ENCODE peak calls at places on chromosomes 2 and 18, in six cellular contexts. L is CD8-positive, alpha-beta T cell; H is brain microvascular endothelial cell; W is fibroblast of mammary gland; O is right atrium auricular region; Z is K562. A is an unnamed sample.

GRCh38 chr18:43590182-43590903 is 313.1 kb upstream of the SYT4 start:
- DNase-seq in H (no peak), L (no peak), W (no peak), Z (no peak), O (no peak), A (no peak)

GRCh38 chr2:197052371-197052770 is 125.9 kb upstream of the PGAP1 start:
- DNase-seq in W (peak), H (no peak), O (no peak), L (no peak), Z (no peak), A (no peak)

GRCh38 chr18:950882-951539 is 46.3 kb downstream of the ADCYAP1 start:
- DNase-seq in W (no peak), Z (no peak), O (no peak), H (no peak), L (no peak), A (no peak)

GRCh38 chr2:181785677-181786344 is 105.5 kb upstream of the NEUROD1 start:
- DNase-seq in Z (no peak), O (no peak), H (no peak), W (peak), L (no peak), A (peak)

GRCh38 chr2:20966061-20966460 is 77.8 kb downstream of the APOB start:
- DNase-seq in L (no peak), Z (no peak), W (no peak), O (no peak), H (no peak), A (no peak)

GRCh38 chr2:9333591-9334171 is 89.6 kb downstream of the ITGB1BP1 start:
- DNase-seq in W (peak), Z (peak), O (peak), L (no peak), H (peak), A (peak)

GRCh38 chr2:241351640-241352031 is 4.4 kb upstream of the FARP2 start:
- DNase-seq in H (no peak), O (no peak), L (no peak), Z (no peak), W (no peak), A (no peak)

GRCh38 chr18:50819027-50819726 is 639 bp downstream of the MRO start:
- DNase-seq in L (no peak), O (no peak), W (peak), H (no peak), Z (peak), A (no peak)

GRCh38 chr2:111185496-111186022 is 64.8 kb downstream of the BCL2L11 start:
- DNase-seq in H (no peak), Z (no peak), O (no peak), W (no peak), L (no peak), A (no peak)

GRCh38 chr2:159124441-159124911 is 156.0 kb downstream of the TANC1 start:
- DNase-seq in O (no peak), H (peak), L (no peak), W (peak), Z (peak), A (no peak)

GRCh38 chr2:1605659-1606400 is 138.5 kb downstream of the PXDN start:
- DNase-seq in H (peak), O (no peak), L (no peak), W (peak), Z (no peak), A (no peak)

GRCh38 chr2:215799194-215799593 is 214.2 kb downstream of the MREG start:
- DNase-seq in L (no peak), W (peak), O (no peak), Z (no peak), H (no peak), A (no peak)

GRCh38 chr2:215797676-215798075 is 215.7 kb downstream of the MREG start:
- DNase-seq in W (peak), L (no peak), O (no peak), H (no peak), Z (no peak), A (no peak)

GRCh38 chr2:215794829-215795546 is 218.4 kb downstream of the MREG start:
- DNase-seq in H (no peak), W (no peak), O (no peak), Z (no peak), L (no peak), A (no peak)

GRCh38 chr2:215793747-215794595 is 219.4 kb downstream of the MREG start:
- DNase-seq in O (no peak), W (peak), H (peak), Z (peak), L (no peak), A (peak)

GRCh38 chr2:215796160-215796559 is 217.2 kb downstream of the MREG start:
- DNase-seq in W (peak), H (peak), L (no peak), O (no peak), Z (no peak), A (peak)
- TF ChIP-seq CTCF in W (peak), H (peak), L (no peak), O (no peak), Z (no peak), A (no peak)

DNA sequence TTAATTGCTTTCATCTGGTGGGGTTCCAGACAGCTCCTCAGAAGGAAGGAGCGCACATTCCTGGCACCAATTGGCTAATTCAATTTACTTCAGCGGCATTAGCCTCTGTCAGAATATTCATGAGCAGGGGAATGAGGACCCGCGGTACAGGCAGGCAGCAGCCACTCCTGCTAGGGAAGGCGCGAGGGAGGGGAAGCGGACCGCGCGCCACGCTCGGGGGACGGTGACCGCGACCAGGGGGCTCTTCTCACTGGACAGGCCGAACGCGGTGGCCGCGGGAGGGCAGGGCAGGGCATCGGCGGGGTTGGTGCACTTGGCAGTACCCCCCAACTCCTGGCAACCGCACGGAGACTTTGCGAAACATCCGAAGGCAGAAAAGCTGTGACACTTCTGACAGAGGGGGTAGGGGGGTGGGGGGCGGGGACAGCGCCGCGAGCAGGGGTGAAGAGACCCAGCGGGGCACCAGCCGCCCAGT is at the start of gene CDH20:
- DNase-seq in Z (no peak), W (no peak), L (no peak), O (no peak), H (no peak), A (no peak)
- H3K4me3 ChIP-seq in Z (no peak), W (peak), L (no peak), O (peak), H (peak), A (peak)

DNA sequence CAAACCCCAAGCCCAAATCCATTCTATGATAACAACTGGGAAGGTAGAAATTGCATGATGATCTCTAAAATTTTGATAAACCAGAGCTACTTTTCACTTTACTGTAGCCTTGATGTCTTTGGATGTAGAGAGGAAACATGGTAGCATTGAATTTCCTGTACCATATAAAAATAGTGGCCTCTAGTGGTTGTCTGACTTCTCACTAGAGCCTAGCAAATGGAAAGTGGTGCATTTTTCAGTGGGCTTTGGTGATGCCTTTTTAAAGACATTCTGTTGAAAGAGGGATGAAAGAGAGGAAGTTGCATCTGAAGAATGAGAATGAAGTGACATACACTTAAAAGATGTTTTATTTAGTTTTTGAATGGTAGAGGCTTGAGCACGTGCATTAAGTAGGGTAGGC is 662.2 kb downstream of the XIRP2 start:
- DNase-seq in W (peak), H (peak), L (no peak), Z (peak), O (no peak), A (no peak)
- TF ChIP-seq CTCF in W (peak), H (peak), L (no peak), Z (peak), O (peak), A (no peak)

DNA sequence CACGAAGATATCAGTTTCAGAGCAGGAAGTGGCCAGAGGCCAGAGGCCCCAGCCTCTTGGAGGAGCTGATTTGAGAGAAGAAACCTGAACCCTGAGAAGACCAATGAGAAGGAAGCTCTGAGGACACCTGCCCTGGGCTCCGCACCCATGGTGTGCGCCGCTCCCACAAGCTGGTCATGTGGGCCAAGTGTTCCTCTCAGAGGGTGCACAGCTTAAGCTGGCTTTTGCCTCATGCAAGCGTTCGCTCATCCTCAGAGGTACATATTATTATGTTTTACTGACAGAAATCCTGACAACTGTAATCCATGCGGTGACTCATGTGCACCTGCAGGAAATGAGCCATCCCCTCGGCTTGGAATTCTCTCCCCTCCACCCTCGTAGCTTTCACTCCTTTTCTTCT is 316.1 kb upstream of the MYT1L start:
- DNase-seq in Z (no peak), O (no peak), H (no peak), W (no peak), L (no peak), A (no peak)
- H3K4me3 ChIP-seq in Z (no peak), O (no peak), H (no peak), W (no peak), L (peak), A (no peak)

GRCh38 chr2:54859416-54859815 is 136.0 kb downstream of the EML6 start:
- DNase-seq in W (no peak), O (no peak), H (no peak), Z (no peak), L (no peak), A (no peak)
- TF ChIP-seq CTCF in W (no peak), O (no peak), H (no peak), Z (peak), L (no peak), A (no peak)

DNA sequence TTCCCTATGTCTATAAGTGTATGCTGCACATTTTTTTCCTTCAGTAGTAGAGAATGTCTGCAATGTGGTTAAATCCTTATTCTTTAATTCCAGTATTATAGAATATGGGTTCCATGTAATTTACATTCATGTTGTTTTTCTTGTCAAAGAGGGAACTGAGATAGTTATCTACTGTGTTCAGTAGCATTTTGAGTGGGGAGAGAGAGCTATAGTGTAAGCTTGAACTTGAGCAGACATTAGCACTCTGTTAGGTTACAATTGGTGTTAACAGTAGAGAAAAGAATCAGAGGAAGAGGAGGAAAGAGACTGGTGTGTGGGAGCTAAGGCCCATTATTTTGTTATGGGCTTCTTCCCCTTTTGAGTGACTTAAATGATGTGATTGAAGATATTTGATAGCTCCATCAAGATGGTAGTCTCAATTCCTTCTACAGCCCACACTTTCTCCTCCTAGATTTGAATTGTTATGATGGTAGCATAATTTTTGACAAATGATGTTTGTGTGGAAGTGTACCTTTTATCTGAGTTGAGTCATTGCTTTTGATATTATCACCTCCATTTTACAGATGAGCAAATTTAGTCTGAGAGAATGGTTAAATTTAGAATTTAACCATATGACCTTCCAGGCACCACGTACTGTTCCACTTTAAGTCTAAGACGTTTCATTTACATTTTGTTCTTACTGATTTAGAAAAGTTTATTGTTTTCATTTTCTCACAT is 71.3 kb downstream of the FMNL2 start:
- DNase-seq in O (no peak), L (no peak), Z (no peak), H (no peak), W (no peak), A (no peak)
- H3K4me3 ChIP-seq in O (no peak), L (no peak), Z (no peak), H (no peak), W (no peak), A (no peak)